ENCODE peak calls at places on chromosomes 13 and 19, in eight cellular contexts. G, C, Q, K, B, L, D and S are unnamed samples.

GRCh38 chr13:39942901-39943273 is 287.4 kb downstream of the COG6 start:
- DNase-seq in G (peak; percentile 70), K (peak; percentile 46), Q (peak; percentile 80), D (peak; percentile 41), L (peak; percentile 58), B (no peak), C (peak; percentile 83), S (peak; percentile 80)

GRCh38 chr19:4278926-4279529 is at the start of gene SHD:
- DNase-seq in Q (no peak), C (no peak), D (no peak), K (no peak), G (no peak), B (no peak), L (no peak), S (no peak)

GRCh38 chr19:48645652-48646191 is at the start of gene CA11:
- DNase-seq in K (no peak), D (no peak), G (no peak), C (peak; percentile 71), Q (no peak), B (no peak), L (no peak), S (no peak)

GRCh38 chr13:111467111-111467890 is 146.9 kb downstream of the TEX29 start:
- DNase-seq in C (no peak), L (no peak), K (no peak), Q (no peak), G (no peak), B (no peak), D (no peak), S (no peak)

GRCh38 chr19:16445238-16446107 is 26.3 kb downstream of the EPS15L1 start:
- DNase-seq in L (peak; percentile 81), B (no peak), G (no peak), C (no peak), D (no peak), Q (no peak), K (no peak), S (no peak)

GRCh38 chr19:34576292-34576691 is 94.7 kb downstream of the WTIP start:
- DNase-seq in Q (no peak), L (no peak), B (no peak), C (no peak), K (no peak), G (no peak), D (no peak), S (no peak)

GRCh38 chr19:19860756-19861390 is 4.8 kb upstream of the ZNF253 start:
- DNase-seq in B (no peak), L (peak; percentile 64), G (no peak), C (no peak), K (no peak), D (peak; percentile 49), Q (peak; percentile 41), S (no peak)

GRCh38 chr19:776549-776948 is 20.7 kb upstream of the PTBP1 start:
- DNase-seq in G (no peak), D (no peak), C (no peak), K (no peak), B (no peak), Q (no peak), L (no peak), S (no peak)

GRCh38 chr13:29548722-29549446 is 46.6 kb downstream of the SLC7A1 start:
- DNase-seq in L (no peak), B (no peak), C (no peak), K (no peak), G (peak; percentile 57), Q (peak; percentile 87), D (no peak), S (no peak)

GRCh38 chr13:101218484-101218883 is 197.8 kb downstream of the NALCN start:
- DNase-seq in B (no peak), G (no peak), C (no peak), D (no peak), L (no peak), K (no peak), Q (no peak), S (no peak)

GRCh38 chr13:38602261-38602660 is 84.6 kb upstream of the FREM2 start:
- DNase-seq in D (no peak), K (no peak), G (peak; percentile 16), B (no peak), L (no peak), Q (no peak), C (peak; percentile 18), S (no peak)

GRCh38 chr13:51921790-51922740 is 60.3 kb downstream of the CCDC70 start:
- DNase-seq in D (no peak), B (no peak), G (no peak), K (no peak), Q (no peak), C (no peak), L (no peak), S (no peak)

GRCh38 chr13:32267836-32268439 is 47.2 kb downstream of the ZAR1L start:
- DNase-seq in B (no peak), Q (peak; percentile 41), K (no peak), G (peak; percentile 68), L (peak; percentile 4), D (peak; percentile 27), C (peak; percentile 36), S (peak; percentile 35)

GRCh38 chr19:55082023-55082851 is 6.6 kb downstream of the EPS8L1 start:
- DNase-seq in K (no peak), C (no peak), Q (no peak), L (no peak), D (no peak), G (no peak), B (no peak), S (no peak)

GRCh38 chr13:110756268-110756667 is 42.8 kb downstream of the ING1 start:
- DNase-seq in C (no peak), L (no peak), K (no peak), D (no peak), B (no peak), Q (no peak), G (no peak), S (no peak)

GRCh38 chr13:49669735-49670309 is 21.5 kb downstream of the EBPL start:
- DNase-seq in G (peak; percentile 49), K (peak; percentile 49), Q (peak; percentile 64), B (peak; percentile 51), D (peak; percentile 29), C (peak; percentile 79), L (no peak), S (peak; percentile 57)

GRCh38 chr13:61391426-61391825 is 24.2 kb downstream of the PCDH20 start:
- DNase-seq in G (no peak), L (no peak), K (no peak), C (no peak), Q (no peak), D (no peak), B (no peak), S (no peak)

GRCh38 chr13:98143601-98144500 is 957 bp downstream of the FARP1 start:
- DNase-seq in C (peak; percentile 28), B (no peak), L (no peak), D (no peak), K (no peak), G (no peak), Q (peak; percentile 24), S (no peak)

GRCh38 chr13:94664889-94665288 is 47.5 kb downstream of the SOX21 start:
- DNase-seq in C (no peak), K (no peak), L (no peak), G (no peak), B (no peak), Q (no peak), D (no peak), S (no peak)